ENCODE peak calls at places on chromosomes 5 and 9, in six cellular contexts. Z is HCT116; V is AG10803; S is epithelial cell of esophagus; R is BJ; I is CD8-positive, alpha-beta memory T cell. E is an unnamed sample.

GRCh38 chr5:51060953-51061352 is 322.3 kb upstream of the ISL1 start:
- DNase-seq in Z (no peak), V (no peak), S (no peak), R (no peak), I (no peak), E (no peak)

GRCh38 chr5:174801798-174802197 is 77.4 kb downstream of the MSX2 start:
- DNase-seq in Z (no peak), V (no peak), S (no peak), R (no peak), I (no peak), E (no peak)

GRCh38 chr5:178515776-178516561 is 74.2 kb downstream of the COL23A1 start:
- DNase-seq in Z (no peak), V (no peak), S (no peak), R (no peak), I (no peak), E (no peak)

GRCh38 chr9:82421498-82421897 is 432.9 kb downstream of the SPATA31D1 start:
- DNase-seq in Z (no peak), V (no peak), S (no peak), R (no peak), I (no peak), E (no peak)

GRCh38 chr5:34758514-34758913 is 80.5 kb upstream of the TTC23L start:
- DNase-seq in Z (no peak), V (no peak), S (no peak), R (no peak), I (no peak), E (no peak)

GRCh38 chr9:128286435-128286834 is 10.4 kb downstream of the SWI5 start:
- DNase-seq in Z (no peak), V (peak), S (no peak), R (no peak), I (no peak), E (peak)

GRCh38 chr5:66796306-66797292 is 200.4 kb downstream of the MAST4 start:
- DNase-seq in Z (no peak), V (peak), S (peak), R (no peak), I (no peak), E (peak)

GRCh38 chr5:176901260-176902101 is 2.3 kb upstream of the HK3 start:
- DNase-seq in Z (no peak), V (no peak), S (peak), R (no peak), I (no peak), E (no peak)

GRCh38 chr9:35958104-35958825 is at the start of gene OR2S2:
- DNase-seq in Z (no peak), V (no peak), S (no peak), R (no peak), I (no peak), E (peak)

GRCh38 chr5:134070648-134070978 is 43.9 kb upstream of the TCF7 start:
- DNase-seq in Z (no peak), V (no peak), S (peak), R (no peak), I (no peak), E (peak)

GRCh38 chr5:115571441-115571878 is 26.9 kb upstream of the FEM1C start:
- DNase-seq in Z (no peak), V (no peak), S (no peak), R (no peak), I (no peak), E (peak)

GRCh38 chr9:109779711-109780452 is at the start of gene PALM2AKAP2:
- DNase-seq in Z (no peak), V (peak), S (peak), R (no peak), I (no peak), E (peak)

GRCh38 chr9:68740561-68740960 is 35.5 kb downstream of the PIP5K1B start:
- DNase-seq in Z (no peak), V (no peak), S (peak), R (no peak), I (no peak), E (no peak)

GRCh38 chr5:141664733-141665461 is 13.7 kb upstream of the FCHSD1 start:
- DNase-seq in Z (peak), V (peak), S (peak), R (no peak), I (peak), E (peak)

GRCh38 chr9:99353408-99353807 is 131.3 kb downstream of the SEC61B start:
- DNase-seq in Z (no peak), V (peak), S (peak), R (peak), I (no peak), E (peak)

GRCh38 chr5:13382232-13382631 is 562.3 kb downstream of the DNAH5 start:
- DNase-seq in Z (no peak), V (no peak), S (no peak), R (no peak), I (no peak), E (no peak)

GRCh38 chr5:172692451-172692850 is 51.4 kb downstream of the NEURL1B start:
- DNase-seq in Z (no peak), V (no peak), S (no peak), R (no peak), I (no peak), E (no peak)

GRCh38 chr9:89721971-89722530 is 117.2 kb downstream of the GADD45G start:
- DNase-seq in Z (no peak), V (no peak), S (no peak), R (no peak), I (no peak), E (no peak)

GRCh38 chr5:56357426-56357825 is 124.3 kb upstream of the ANKRD55 start:
- DNase-seq in Z (no peak), V (no peak), S (no peak), R (no peak), I (no peak), E (no peak)

GRCh38 chr5:165757756-165758155 is 2252.3 kb downstream of the MAT2B start:
- DNase-seq in Z (no peak), V (no peak), S (no peak), R (no peak), I (no peak), E (no peak)

GRCh38 chr5:13591621-13592020 is 352.9 kb downstream of the DNAH5 start:
- DNase-seq in Z (no peak), V (peak), S (peak), R (no peak), I (no peak), E (peak)

GRCh38 chr5:41883243-41883642 is 13.0 kb upstream of the OXCT1 start:
- DNase-seq in Z (no peak), V (no peak), S (no peak), R (no peak), I (no peak), E (no peak)

GRCh38 chr9:89463986-89464901 is 33.7 kb downstream of the SEMA4D start:
- DNase-seq in Z (no peak), V (no peak), S (no peak), R (no peak), I (peak), E (no peak)

GRCh38 chr9:36191290-36191645 is 547 bp downstream of the CLTA start:
- DNase-seq in Z (no peak), V (peak), S (peak), R (no peak), I (peak), E (no peak)

GRCh38 chr9:109834855-109835254 is 54.9 kb downstream of the PALM2AKAP2 start:
- DNase-seq in Z (no peak), V (no peak), S (no peak), R (no peak), I (no peak), E (no peak)

GRCh38 chr5:171907731-171908343 is 98.6 kb downstream of the FBXW11 start:
- DNase-seq in Z (peak), V (peak), S (peak), R (no peak), I (no peak), E (peak)

GRCh38 chr5:153135416-153135815 is 355.1 kb upstream of the GRIA1 start:
- DNase-seq in Z (no peak), V (no peak), S (peak), R (no peak), I (no peak), E (peak)

GRCh38 chr5:65262094-65262493 is 219.6 kb downstream of the ADAMTS6 start:
- DNase-seq in Z (no peak), V (no peak), S (no peak), R (no peak), I (no peak), E (peak)

GRCh38 chr9:116693233-116693731 is 6.2 kb downstream of the TRIM32 start:
- DNase-seq in Z (no peak), V (peak), S (peak), R (no peak), I (no peak), E (peak)

GRCh38 chr5:14146725-14147124 is 3.6 kb downstream of the TRIO start:
- DNase-seq in Z (no peak), V (no peak), S (no peak), R (no peak), I (no peak), E (no peak)

GRCh38 chr5:12883395-12883794 is 979.1 kb upstream of the CTNND2 start:
- DNase-seq in Z (no peak), V (no peak), S (no peak), R (no peak), I (no peak), E (no peak)

GRCh38 chr9:133361507-133362092 is 5.2 kb downstream of the SURF2 start:
- DNase-seq in Z (no peak), V (no peak), S (no peak), R (no peak), I (no peak), E (no peak)

GRCh38 chr5:162434311-162434710 is 366.7 kb downstream of the GABRG2 start:
- DNase-seq in Z (no peak), V (no peak), S (no peak), R (no peak), I (no peak), E (no peak)

GRCh38 chr9:88007291-88007650 is 32.9 kb upstream of the CDK20 start:
- DNase-seq in Z (no peak), V (peak), S (no peak), R (no peak), I (no peak), E (no peak)

GRCh38 chr5:17828709-17829108 is 194.4 kb downstream of the TAF11L14 start:
- DNase-seq in Z (no peak), V (no peak), S (peak), R (no peak), I (no peak), E (no peak)

GRCh38 chr9:93205896-93206575 is 22.1 kb downstream of the WNK2 start:
- DNase-seq in Z (no peak), V (no peak), S (no peak), R (no peak), I (no peak), E (no peak)

GRCh38 chr9:101466863-101467262 is 31.3 kb upstream of the ALDOB start:
- DNase-seq in Z (no peak), V (no peak), S (no peak), R (no peak), I (no peak), E (no peak)

GRCh38 chr5:126624534-126624933 is 23.8 kb downstream of the PHAX start:
- DNase-seq in Z (peak), V (peak), S (peak), R (peak), I (no peak), E (peak)

GRCh38 chr9:33041459-33042188 is 16.6 kb downstream of the DNAJA1 start:
- DNase-seq in Z (no peak), V (peak), S (peak), R (no peak), I (no peak), E (peak)

DNA sequence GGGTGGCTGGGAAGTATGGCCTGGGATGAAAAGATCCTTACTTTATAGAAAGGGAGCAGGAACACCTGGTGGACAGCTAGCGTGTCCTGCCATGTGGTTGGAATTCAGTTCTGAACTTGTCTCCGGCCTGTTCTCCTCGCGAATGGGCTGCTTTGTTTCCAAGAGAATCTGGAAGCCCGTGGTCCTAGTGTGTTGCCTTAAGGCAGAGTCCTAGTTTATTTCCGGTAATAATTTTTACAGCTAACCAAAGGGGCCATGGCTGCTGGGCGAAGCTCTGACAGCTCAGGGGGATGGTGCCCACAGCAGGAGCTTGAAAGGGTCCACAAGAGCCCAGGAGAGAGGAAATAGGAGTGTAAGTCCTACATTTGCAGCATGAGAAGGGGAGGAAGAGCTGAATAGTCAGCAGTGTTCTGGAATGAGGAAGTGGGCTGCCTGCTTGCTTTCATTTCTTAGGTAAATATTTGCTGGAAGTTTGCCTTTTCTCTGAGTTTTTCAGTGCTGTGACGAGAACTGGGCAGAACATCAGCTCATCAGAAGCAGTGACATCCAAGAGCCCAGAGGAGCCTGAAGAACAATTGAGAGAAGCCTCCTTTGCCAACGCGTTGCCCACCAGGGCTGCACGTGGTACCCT is 13.1 kb upstream of the IGFBPL1 start:
- DNase-seq in Z (no peak), V (peak), S (peak), R (no peak), I (no peak), E (no peak)
- H3K4me3 ChIP-seq in Z (no peak), V (no peak), S (no peak), R (no peak), I (no peak), E (no peak)

DNA sequence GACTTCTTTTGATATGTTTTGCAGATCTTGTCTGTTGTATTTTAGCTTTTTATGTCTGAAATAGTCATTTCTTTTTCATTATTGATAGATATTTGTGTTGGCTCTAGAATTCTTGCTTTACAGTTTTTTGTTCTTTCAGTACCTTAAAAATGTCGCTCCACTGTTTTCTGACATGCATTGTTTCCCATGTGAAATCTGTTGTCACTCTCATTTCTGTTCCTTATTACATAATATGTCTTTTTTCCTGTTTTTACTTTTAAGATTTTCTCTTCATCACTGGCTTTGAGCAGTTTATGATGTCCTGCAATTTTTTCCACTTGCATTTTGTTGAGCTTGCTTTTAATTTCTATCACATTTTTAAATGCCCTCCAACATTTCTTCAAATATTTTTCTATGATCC is 270.4 kb upstream of the TARS1 start:
- DNase-seq in Z (no peak), V (no peak), S (peak), R (no peak), I (no peak), E (peak)
- H3K4me3 ChIP-seq in Z (no peak), V (no peak), S (no peak), R (no peak), I (no peak), E (no peak)

DNA sequence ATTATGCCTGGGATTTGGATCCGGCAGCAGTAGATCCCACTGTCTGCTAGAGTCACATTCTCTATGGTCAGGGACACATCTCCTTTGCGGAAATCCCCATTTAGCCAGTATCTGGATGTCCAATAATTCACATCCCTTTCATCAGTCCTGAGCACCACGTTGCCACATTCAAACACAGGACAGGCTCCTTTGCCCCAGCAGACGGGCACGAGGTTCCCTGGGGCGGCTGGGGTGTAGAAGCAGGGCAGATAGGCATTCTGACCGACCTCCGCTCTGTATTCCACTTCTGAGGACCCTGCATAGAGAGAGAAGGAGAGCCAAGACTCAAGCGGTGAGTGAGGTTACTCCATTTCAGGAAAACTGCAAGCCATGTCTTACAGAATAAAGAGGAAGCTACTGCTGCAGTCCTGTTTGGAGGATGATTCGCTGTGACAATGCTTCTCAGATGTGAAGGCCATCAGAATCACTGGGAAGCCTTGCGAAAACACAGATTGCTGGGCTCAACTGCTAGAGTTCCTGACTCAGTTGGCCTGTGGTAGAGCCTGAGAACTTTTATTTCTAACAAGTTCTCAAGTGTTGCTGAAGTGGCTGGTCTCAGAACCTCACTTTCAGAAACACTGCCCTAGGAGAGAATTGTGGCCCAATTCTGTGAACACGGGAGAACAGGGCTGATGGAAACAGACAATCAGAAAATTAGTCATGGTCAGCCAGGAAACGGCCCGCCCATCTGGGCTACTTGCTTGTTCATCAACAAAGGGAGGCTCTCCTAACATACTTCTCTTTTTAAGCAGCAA is 2.0 kb downstream of the HAVCR2 start:
- DNase-seq in Z (no peak), V (no peak), S (no peak), R (no peak), I (no peak), E (no peak)
- H3K4me3 ChIP-seq in Z (no peak), V (no peak), S (no peak), R (no peak), I (no peak), E (no peak)

GRCh38 chr9:136108648-136109266 is 9.9 kb downstream of the TMEM250 start:
- DNase-seq in Z (no peak), V (no peak), S (no peak), R (no peak), I (no peak), E (no peak)
- H3K4me3 ChIP-seq in Z (peak), V (no peak), S (peak), R (no peak), I (peak), E (no peak)

DNA sequence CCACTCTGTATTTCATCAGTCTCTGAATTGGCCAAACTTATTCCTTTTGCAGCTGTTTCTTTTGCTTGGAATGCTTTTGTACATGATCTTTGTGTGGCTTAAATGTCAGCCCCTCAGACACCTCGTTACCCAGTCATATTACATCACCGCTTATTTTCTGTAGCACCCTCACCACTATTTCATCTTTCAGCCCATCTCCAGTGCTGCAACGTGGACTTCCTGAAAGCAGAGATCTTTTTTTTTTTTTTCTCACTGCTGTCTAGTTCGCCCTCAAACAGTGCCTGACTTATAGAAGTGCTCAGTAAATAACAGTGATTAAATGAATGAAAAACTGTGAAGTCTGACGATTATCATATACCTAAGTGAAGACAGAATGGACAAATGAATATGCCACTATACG is 835 bp downstream of the SRA1 start:
- DNase-seq in Z (no peak), V (peak), S (no peak), R (no peak), I (no peak), E (peak)
- H3K4me3 ChIP-seq in Z (peak), V (peak), S (peak), R (peak), I (peak), E (peak)

DNA sequence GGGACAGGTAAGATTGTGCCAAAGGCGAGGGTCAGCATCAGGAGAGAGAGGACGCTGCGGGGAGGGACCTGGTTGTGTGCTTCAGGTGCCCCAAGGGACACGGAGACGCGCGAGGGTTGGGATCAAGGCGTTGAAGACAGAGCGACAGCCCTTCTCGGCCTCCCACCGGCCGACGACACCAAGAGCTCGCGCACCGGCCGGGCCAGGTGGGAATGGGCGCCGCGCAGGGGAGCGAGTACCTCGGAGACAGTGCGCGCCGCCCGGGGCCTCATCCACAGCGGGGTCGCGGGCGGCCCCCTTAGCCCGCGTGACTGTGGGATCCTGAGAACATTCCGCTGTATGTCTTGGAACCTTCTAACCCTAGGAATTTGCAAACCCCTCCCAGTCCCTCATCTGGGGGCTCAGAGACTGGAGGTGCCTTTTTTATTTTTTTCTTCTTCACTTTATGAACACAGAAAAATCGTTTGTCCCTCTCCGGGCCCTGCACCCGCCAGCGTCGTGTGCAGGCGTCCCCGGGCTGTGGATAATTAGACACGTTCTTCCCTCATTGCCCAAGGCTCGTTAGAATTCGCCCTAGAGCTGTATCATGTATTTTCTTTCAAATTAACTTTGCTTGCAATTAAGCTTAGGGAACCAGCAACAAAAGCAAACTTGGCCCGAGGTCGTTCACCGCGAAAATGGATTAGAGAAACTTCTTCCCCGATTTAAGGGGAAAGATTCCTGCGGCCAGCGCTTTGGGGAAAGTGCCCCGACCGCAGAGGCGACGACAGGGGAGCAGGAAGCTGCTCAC is 4.8 kb downstream of the FOXE1 start:
- DNase-seq in Z (no peak), V (no peak), S (no peak), R (no peak), I (no peak), E (no peak)
- H3K4me3 ChIP-seq in Z (no peak), V (no peak), S (no peak), R (no peak), I (no peak), E (no peak)

E was measured in fibroblast of pulmonary artery.